ENCODE peak calls at places on chromosome 13, in seven cellular contexts. X is HEK293T; A is stimulated activated CD4-positive, alpha-beta T cell treated with anti-CD3 and anti-CD28 coated beads, Interleukin-4, amount 100 ng/mL, for 24 hours; W is EL; E is stimulated activated CD8-positive, alpha-beta memory T cell treated with anti-CD3 and anti-CD28 coated beads, Interleukin-7, amount 100 ng/mL, for 1 hour; L is AG08396; D is pancreas. M is an unnamed sample.

GRCh38 chr13:113059891-113060290 is 45.7 kb upstream of the F7 start:
- DNase-seq in X (no peak), A (no peak), W (no peak), E (no peak), L (no peak), D (peak; percentile 35), M (no peak)

GRCh38 chr13:100131863-100132574 is 43.1 kb downstream of the PCCA start:
- DNase-seq in X (peak; percentile 32), A (peak; percentile 17), W (peak; percentile 85), E (no peak), L (peak; percentile 77), D (no peak), M (peak; percentile 7)

GRCh38 chr13:99067160-99067985 is 89.5 kb upstream of the DOCK9 start:
- DNase-seq in X (no peak), A (no peak), W (peak; percentile 89), E (no peak), L (peak; percentile 56), D (no peak), M (no peak)

GRCh38 chr13:46684287-46685001 is 112.5 kb downstream of the ESD start:
- DNase-seq in X (peak; percentile 25), A (no peak), W (peak; percentile 41), E (no peak), L (no peak), D (no peak), M (no peak)

GRCh38 chr13:51747438-51748434 is 56.2 kb downstream of the DHRS12 start:
- DNase-seq in X (no peak), A (no peak), W (no peak), E (no peak), L (no peak), D (no peak), M (no peak)

GRCh38 chr13:113488283-113488682 is 2.2 kb downstream of the DCUN1D2 start:
- DNase-seq in X (no peak), A (no peak), W (no peak), E (no peak), L (no peak), D (no peak), M (peak; percentile 32)

GRCh38 chr13:67416047-67416925 is 186.2 kb upstream of the PCDH9 start:
- DNase-seq in X (peak; percentile 96), A (no peak), W (peak; percentile 30), E (no peak), L (peak; percentile 9), D (peak; percentile 29), M (peak; percentile 37)

GRCh38 chr13:93307166-93307565 is 80.6 kb downstream of the GPC6 start:
- DNase-seq in X (no peak), A (no peak), W (peak; percentile 10), E (no peak), L (no peak), D (no peak), M (no peak)

GRCh38 chr13:76667551-76667950 is 218.7 kb downstream of the KCTD12 start:
- DNase-seq in X (no peak), A (no peak), W (peak; percentile 25), E (no peak), L (peak; percentile 20), D (no peak), M (peak; percentile 7)

GRCh38 chr13:106104281-106104901 is 431.1 kb downstream of the EFNB2 start:
- DNase-seq in X (no peak), A (no peak), W (peak; percentile 94), E (no peak), L (peak; percentile 68), D (no peak), M (no peak)

GRCh38 chr13:65240773-65241172 is 1989.4 kb downstream of the PCDH9 start:
- DNase-seq in X (no peak), A (no peak), W (no peak), E (no peak), L (no peak), D (no peak), M (no peak)

GRCh38 chr13:29165840-29166239 is 345.7 kb downstream of the MTUS2 start:
- DNase-seq in X (no peak), A (no peak), W (peak; percentile 51), E (no peak), L (no peak), D (no peak), M (no peak)

GRCh38 chr13:43229506-43229905 is 206.1 kb downstream of the DNAJC15 start:
- DNase-seq in X (no peak), A (no peak), W (peak; percentile 87), E (no peak), L (peak; percentile 49), D (no peak), M (no peak)

GRCh38 chr13:42574011-42574410 is at the start of gene TNFSF11:
- DNase-seq in X (no peak), A (peak; percentile 17), W (no peak), E (no peak), L (no peak), D (no peak), M (no peak)

GRCh38 chr13:111911141-111911720 is 155.7 kb upstream of the SOX1 start:
- DNase-seq in X (no peak), A (no peak), W (no peak), E (no peak), L (no peak), D (no peak), M (no peak)

GRCh38 chr13:95643814-95644598 is 500 bp downstream of the DZIP1 start:
- DNase-seq in X (peak; percentile 41), A (no peak), W (peak; percentile 64), E (no peak), L (peak; percentile 45), D (peak; percentile 75), M (peak; percentile 53)

GRCh38 chr13:87084192-87084591 is 587.0 kb upstream of the SLITRK5 start:
- DNase-seq in X (no peak), A (no peak), W (no peak), E (no peak), L (no peak), D (no peak), M (no peak)

GRCh38 chr13:19185086-19185864 is 3.7 kb upstream of the TUBA3C start:
- DNase-seq in X (no peak), A (no peak), W (no peak), E (no peak), L (no peak), D (no peak), M (peak; percentile 53)

GRCh38 chr13:110433014-110433413 is 125.9 kb downstream of the COL4A2 start:
- DNase-seq in X (no peak), A (no peak), W (no peak), E (no peak), L (no peak), D (no peak), M (no peak)

GRCh38 chr13:46593403-46593802 is 40.4 kb downstream of the LRCH1 start:
- DNase-seq in X (no peak), A (peak; percentile 58), W (no peak), E (no peak), L (no peak), D (no peak), M (no peak)

GRCh38 chr13:70634893-70635292 is 526.6 kb upstream of the KLHL1 start:
- DNase-seq in X (no peak), A (no peak), W (no peak), E (no peak), L (no peak), D (no peak), M (no peak)

GRCh38 chr13:32255744-32256120 is 59.4 kb downstream of the ZAR1L start:
- DNase-seq in X (no peak), A (no peak), W (no peak), E (no peak), L (no peak), D (no peak), M (no peak)

GRCh38 chr13:52650731-52651130 is 1.9 kb upstream of the SUGT1 start:
- DNase-seq in X (no peak), A (no peak), W (no peak), E (no peak), L (no peak), D (no peak), M (no peak)

GRCh38 chr13:107035186-107035585 is 467.2 kb upstream of the ARGLU1 start:
- DNase-seq in X (no peak), A (no peak), W (no peak), E (no peak), L (no peak), D (no peak), M (no peak)

GRCh38 chr13:112322562-112322961 is 53.6 kb upstream of the SPACA7 start:
- DNase-seq in X (no peak), A (no peak), W (no peak), E (no peak), L (no peak), D (no peak), M (no peak)

GRCh38 chr13:91123456-91124127 is 223.9 kb upstream of the MIR17HG start:
- DNase-seq in X (no peak), A (no peak), W (no peak), E (no peak), L (no peak), D (no peak), M (peak; percentile 49)

GRCh38 chr13:66222926-66223325 is 1007.2 kb downstream of the PCDH9 start:
- DNase-seq in X (no peak), A (no peak), W (no peak), E (no peak), L (no peak), D (no peak), M (peak; percentile 5)

GRCh38 chr13:112648966-112649690 is 40.7 kb upstream of the ATP11A start:
- DNase-seq in X (no peak), A (no peak), W (no peak), E (no peak), L (no peak), D (no peak), M (no peak)

GRCh38 chr13:36014763-36015162 is 116.4 kb downstream of the DCLK1 start:
- DNase-seq in X (no peak), A (no peak), W (no peak), E (no peak), L (no peak), D (no peak), M (no peak)

GRCh38 chr13:23514076-23514475 is 56.1 kb upstream of the TNFRSF19 start:
- DNase-seq in X (no peak), A (no peak), W (no peak), E (no peak), L (no peak), D (no peak), M (no peak)

GRCh38 chr13:34257980-34258379 is 440.0 kb downstream of the RFC3 start:
- DNase-seq in X (no peak), A (no peak), W (no peak), E (no peak), L (no peak), D (no peak), M (peak; percentile 91)

GRCh38 chr13:93260591-93260990 is 34.0 kb downstream of the GPC6 start:
- DNase-seq in X (no peak), A (no peak), W (peak; percentile 59), E (no peak), L (no peak), D (no peak), M (no peak)

GRCh38 chr13:27924529-27925141 is 4.8 kb downstream of the PDX1 start:
- DNase-seq in X (no peak), A (no peak), W (no peak), E (no peak), L (no peak), D (no peak), M (no peak)

GRCh38 chr13:95269756-95270155 is 31.5 kb downstream of the ABCC4 start:
- DNase-seq in X (no peak), A (no peak), W (no peak), E (no peak), L (no peak), D (no peak), M (no peak)

GRCh38 chr13:26021516-26021915 is 30.3 kb downstream of the SHISA2 start:
- DNase-seq in X (no peak), A (no peak), W (no peak), E (no peak), L (no peak), D (no peak), M (no peak)

GRCh38 chr13:27607125-27607524 is 13.2 kb downstream of the LNX2 start:
- DNase-seq in X (no peak), A (no peak), W (peak; percentile 77), E (no peak), L (peak; percentile 40), D (no peak), M (no peak)

GRCh38 chr13:74061939-74062595 is 72.1 kb downstream of the KLF12 start:
- DNase-seq in X (no peak), A (no peak), W (peak; percentile 66), E (no peak), L (no peak), D (no peak), M (peak; percentile 17)

M was measured in KBM-7.